ENCODE peak calls at places on chromosomes 3 and 15, in six cellular contexts. One of them, this sample, is unnamed.

GRCh38 chr15:81160312-81161214 is 26.5 kb downstream of the CFAP161 start:
- DNase-seq in colonic mucosa: no peak
- DNase-seq in suprapubic skin: peak
- DNase-seq in lung: no peak
- DNase-seq in CD8-positive, alpha-beta T cell: no peak
- DNase-seq in left lung: no peak
- DNase-seq in this sample: no peak

GRCh38 chr3:3189102-3189727 is 9.7 kb upstream of the CRBN start:
- DNase-seq in CD8-positive, alpha-beta T cell: no peak
- DNase-seq in colonic mucosa: no peak
- DNase-seq in lung: no peak
- DNase-seq in left lung: no peak
- DNase-seq in suprapubic skin: no peak
- DNase-seq in this sample: no peak

GRCh38 chr3:46504780-46505179 is 7.0 kb downstream of the RTP3 start:
- DNase-seq in CD8-positive, alpha-beta T cell: no peak
- DNase-seq in lung: no peak
- DNase-seq in colonic mucosa: no peak
- DNase-seq in left lung: no peak
- DNase-seq in suprapubic skin: no peak
- DNase-seq in this sample: no peak

GRCh38 chr3:95705786-95706418 is 1108.5 kb upstream of the EPHA6 start:
- DNase-seq in CD8-positive, alpha-beta T cell: no peak
- DNase-seq in left lung: no peak
- DNase-seq in suprapubic skin: no peak
- DNase-seq in lung: no peak
- DNase-seq in colonic mucosa: no peak
- DNase-seq in this sample: no peak

GRCh38 chr15:68852466-68852865 is 31.8 kb upstream of the ANP32A start:
- DNase-seq in left lung: peak
- DNase-seq in suprapubic skin: no peak
- DNase-seq in colonic mucosa: no peak
- DNase-seq in CD8-positive, alpha-beta T cell: no peak
- DNase-seq in lung: no peak
- DNase-seq in this sample: no peak

GRCh38 chr15:70158309-70158995 is 60.7 kb upstream of the TLE3 start:
- DNase-seq in suprapubic skin: no peak
- DNase-seq in lung: no peak
- DNase-seq in left lung: no peak
- DNase-seq in CD8-positive, alpha-beta T cell: no peak
- DNase-seq in colonic mucosa: no peak
- DNase-seq in this sample: no peak

GRCh38 chr15:52052076-52052935 is 33.3 kb downstream of the MAPK6 start:
- DNase-seq in suprapubic skin: no peak
- DNase-seq in left lung: no peak
- DNase-seq in colonic mucosa: no peak
- DNase-seq in CD8-positive, alpha-beta T cell: no peak
- DNase-seq in lung: no peak
- DNase-seq in this sample: no peak

GRCh38 chr3:24678441-24678865 is 183.8 kb upstream of the THRB start:
- DNase-seq in left lung: no peak
- DNase-seq in colonic mucosa: no peak
- DNase-seq in suprapubic skin: no peak
- DNase-seq in CD8-positive, alpha-beta T cell: no peak
- DNase-seq in lung: no peak
- DNase-seq in this sample: no peak

GRCh38 chr3:170584585-170585007 is 1.3 kb downstream of the SLC7A14 start:
- DNase-seq in CD8-positive, alpha-beta T cell: peak
- DNase-seq in lung: peak
- DNase-seq in suprapubic skin: no peak
- DNase-seq in left lung: peak
- DNase-seq in colonic mucosa: peak
- DNase-seq in this sample: peak

GRCh38 chr3:51319271-51319670 is 65.8 kb upstream of the MANF start:
- DNase-seq in suprapubic skin: no peak
- DNase-seq in colonic mucosa: no peak
- DNase-seq in CD8-positive, alpha-beta T cell: no peak
- DNase-seq in left lung: no peak
- DNase-seq in lung: no peak
- DNase-seq in this sample: no peak
- H3K27ac ChIP-seq in suprapubic skin: no peak
- H3K27ac ChIP-seq in colonic mucosa: no peak
- H3K27ac ChIP-seq in CD8-positive, alpha-beta T cell: no peak
- H3K27ac ChIP-seq in left lung: no peak
- H3K27ac ChIP-seq in lung: no peak
- H3K27ac ChIP-seq in this sample: no peak

GRCh38 chr3:70618151-70618550 is 305.7 kb upstream of the MDFIC2 start:
- DNase-seq in CD8-positive, alpha-beta T cell: no peak
- DNase-seq in left lung: no peak
- DNase-seq in lung: no peak
- DNase-seq in suprapubic skin: no peak
- DNase-seq in colonic mucosa: no peak
- DNase-seq in this sample: no peak

GRCh38 chr3:70620367-70620766 is 307.9 kb upstream of the MDFIC2 start:
- DNase-seq in colonic mucosa: no peak
- DNase-seq in left lung: no peak
- DNase-seq in lung: no peak
- DNase-seq in suprapubic skin: no peak
- DNase-seq in CD8-positive, alpha-beta T cell: no peak
- DNase-seq in this sample: no peak

GRCh38 chr3:70620956-70621355 is 308.5 kb upstream of the MDFIC2 start:
- DNase-seq in suprapubic skin: no peak
- DNase-seq in lung: no peak
- DNase-seq in left lung: no peak
- DNase-seq in CD8-positive, alpha-beta T cell: no peak
- DNase-seq in colonic mucosa: no peak
- DNase-seq in this sample: no peak

GRCh38 chr3:70621451-70621850 is 309.0 kb upstream of the MDFIC2 start:
- DNase-seq in left lung: no peak
- DNase-seq in lung: no peak
- DNase-seq in CD8-positive, alpha-beta T cell: no peak
- DNase-seq in colonic mucosa: no peak
- DNase-seq in suprapubic skin: no peak
- DNase-seq in this sample: no peak
- H3K27ac ChIP-seq in left lung: no peak
- H3K27ac ChIP-seq in lung: no peak
- H3K27ac ChIP-seq in CD8-positive, alpha-beta T cell: no peak
- H3K27ac ChIP-seq in colonic mucosa: no peak
- H3K27ac ChIP-seq in suprapubic skin: no peak
- H3K27ac ChIP-seq in this sample: no peak

DNA sequence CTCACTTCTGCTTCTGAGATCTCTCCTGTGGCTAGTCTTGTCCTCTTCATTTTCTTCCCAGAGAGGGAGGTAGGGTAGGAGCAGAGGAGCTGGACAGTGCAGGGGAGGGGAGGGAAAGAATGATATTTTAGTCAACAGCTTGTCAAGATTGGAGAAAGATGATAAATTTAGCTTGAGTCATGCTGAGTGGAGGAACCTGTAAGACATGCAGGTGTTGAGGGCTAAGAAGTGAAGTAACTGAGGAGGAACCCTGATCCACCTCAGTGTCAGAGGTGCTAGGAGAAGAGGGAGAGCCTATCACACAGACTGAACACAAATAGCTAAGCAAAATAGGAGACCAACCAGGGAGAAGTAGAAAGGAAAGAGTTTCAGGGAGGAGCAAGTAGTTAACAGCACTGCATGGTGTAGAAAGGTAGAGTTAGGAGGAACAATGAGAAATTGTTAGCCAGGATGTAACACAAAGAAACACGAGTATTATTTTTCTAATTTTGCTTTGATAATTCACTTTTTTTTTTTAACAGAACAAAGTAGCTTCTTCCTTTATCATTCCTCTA is 108.2 kb upstream of the CHRM5 start:
- DNase-seq in CD8-positive, alpha-beta T cell: no peak
- DNase-seq in left lung: no peak
- DNase-seq in colonic mucosa: no peak
- DNase-seq in lung: no peak
- DNase-seq in suprapubic skin: no peak
- DNase-seq in this sample: no peak
- H3K27ac ChIP-seq in CD8-positive, alpha-beta T cell: no peak
- H3K27ac ChIP-seq in left lung: no peak
- H3K27ac ChIP-seq in colonic mucosa: no peak
- H3K27ac ChIP-seq in lung: no peak
- H3K27ac ChIP-seq in suprapubic skin: no peak
- H3K27ac ChIP-seq in this sample: no peak

DNA sequence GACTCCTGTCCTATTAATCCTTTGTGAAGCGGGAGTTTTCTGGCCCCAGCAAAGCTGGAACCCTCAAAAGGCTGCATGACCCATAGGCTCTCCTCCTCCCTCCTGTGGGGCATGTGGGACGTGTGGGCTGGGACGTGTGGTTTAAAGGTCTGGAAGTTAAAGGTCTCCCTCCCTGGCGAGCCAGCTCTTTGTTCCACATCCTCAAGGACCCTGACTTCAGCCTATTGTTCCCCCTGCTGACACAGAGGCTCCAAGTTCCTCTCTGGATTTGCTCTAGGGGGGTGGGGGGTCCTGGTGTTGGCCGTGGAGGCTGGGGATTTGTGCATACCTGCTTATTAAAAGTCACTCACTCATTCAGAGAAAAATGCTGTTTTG is 44.2 kb downstream of the SMAD6 start:
- DNase-seq in left lung: no peak
- DNase-seq in lung: no peak
- DNase-seq in colonic mucosa: no peak
- DNase-seq in suprapubic skin: no peak
- DNase-seq in CD8-positive, alpha-beta T cell: no peak
- DNase-seq in this sample: no peak
- H3K27ac ChIP-seq in left lung: peak
- H3K27ac ChIP-seq in lung: no peak
- H3K27ac ChIP-seq in colonic mucosa: no peak
- H3K27ac ChIP-seq in suprapubic skin: no peak
- H3K27ac ChIP-seq in CD8-positive, alpha-beta T cell: no peak
- H3K27ac ChIP-seq in this sample: no peak

GRCh38 chr3:56468184-56469106 is at the start of gene ERC2:
- DNase-seq in left lung: peak
- DNase-seq in colonic mucosa: peak
- DNase-seq in CD8-positive, alpha-beta T cell: no peak
- DNase-seq in suprapubic skin: no peak
- DNase-seq in lung: peak
- DNase-seq in this sample: no peak
- H3K27ac ChIP-seq in left lung: no peak
- H3K27ac ChIP-seq in colonic mucosa: no peak
- H3K27ac ChIP-seq in CD8-positive, alpha-beta T cell: no peak
- H3K27ac ChIP-seq in suprapubic skin: no peak
- H3K27ac ChIP-seq in lung: no peak
- H3K27ac ChIP-seq in this sample: no peak

DNA sequence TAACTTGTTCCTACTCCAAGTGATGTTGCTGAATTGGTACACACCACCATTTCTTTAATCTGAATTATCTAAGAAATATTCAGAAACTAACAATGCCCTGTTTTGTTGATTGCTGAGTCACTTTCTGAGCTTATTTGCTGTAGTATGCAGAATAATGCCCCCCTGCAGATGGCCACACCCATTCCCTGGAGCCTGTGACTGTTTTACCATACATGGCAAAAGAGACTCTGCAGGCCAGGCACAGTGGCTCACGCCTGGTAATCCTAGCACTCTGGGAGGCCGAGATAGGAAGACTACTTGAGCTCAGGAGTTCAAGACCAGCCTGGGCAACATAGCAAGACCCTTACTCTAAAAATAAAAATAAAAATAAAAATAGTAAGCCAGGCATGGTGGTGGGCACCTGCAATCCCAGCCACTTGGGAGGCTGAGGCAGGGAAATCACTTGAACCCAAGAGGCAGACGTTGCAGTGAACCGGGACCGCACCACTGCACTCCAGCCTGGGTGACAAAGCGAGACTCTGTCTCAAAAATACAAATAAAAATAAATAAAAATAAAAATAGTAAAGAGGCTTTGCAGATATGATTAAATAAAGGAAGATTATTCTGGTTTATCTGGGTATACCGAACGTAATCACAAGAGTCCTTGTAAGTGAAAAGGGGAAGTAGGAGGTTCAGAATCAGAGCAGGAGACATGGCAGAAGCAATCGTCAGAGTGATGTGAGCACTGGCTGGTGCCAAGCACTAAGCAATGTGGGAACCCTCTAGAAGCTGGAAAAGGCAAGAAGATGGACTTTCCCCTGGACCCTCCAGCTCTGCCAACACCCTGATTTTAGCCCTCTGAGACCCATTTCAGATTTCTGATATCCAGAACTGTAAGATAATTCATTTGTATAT is 19.0 kb downstream of the PCYT1A start:
- DNase-seq in CD8-positive, alpha-beta T cell: no peak
- DNase-seq in colonic mucosa: no peak
- DNase-seq in suprapubic skin: no peak
- DNase-seq in lung: no peak
- DNase-seq in left lung: no peak
- DNase-seq in this sample: no peak
- H3K27ac ChIP-seq in CD8-positive, alpha-beta T cell: no peak
- H3K27ac ChIP-seq in colonic mucosa: peak
- H3K27ac ChIP-seq in suprapubic skin: no peak
- H3K27ac ChIP-seq in lung: no peak
- H3K27ac ChIP-seq in left lung: no peak
- H3K27ac ChIP-seq in this sample: peak